ENCODE peak calls at places on chromosomes 5 and 9, in six cellular contexts. R is H7; J is SJCRH30; L is activated T-cell treated with anti-CD3 and anti-CD28 coated beads, Interleukin-2, amount 50 U/mL, for 72 hours; A is left lung; Z is GM04503. Q is an unnamed sample.

GRCh38 chr5:157025093-157025698 is 33.7 kb downstream of the HAVCR1 start:
- DNase-seq in R (no peak), J (no peak), L (peak), A (no peak), Z (no peak), Q (no peak)

GRCh38 chr9:93663877-93664548 is 87.6 kb downstream of the PHF2 start:
- DNase-seq in R (no peak), J (no peak), L (no peak), A (no peak), Z (no peak), Q (no peak)

GRCh38 chr9:135221951-135222631 is 134.6 kb downstream of the OLFM1 start:
- DNase-seq in R (peak), J (no peak), L (no peak), A (peak), Z (no peak), Q (no peak)

GRCh38 chr5:18141260-18141659 is 507.0 kb downstream of the TAF11L14 start:
- DNase-seq in R (no peak), J (peak), L (no peak), A (no peak), Z (no peak), Q (no peak)

GRCh38 chr5:135555530-135555929 is 19.8 kb upstream of the NEUROG1 start:
- DNase-seq in R (no peak), J (no peak), L (no peak), A (no peak), Z (no peak), Q (no peak)

GRCh38 chr9:131337131-131337848 is 47.8 kb downstream of the PLPP7 start:
- DNase-seq in R (no peak), J (no peak), L (no peak), A (no peak), Z (no peak), Q (no peak)

GRCh38 chr5:132273631-132274030 is 16.1 kb downstream of the PDLIM4 start:
- DNase-seq in R (no peak), J (no peak), L (no peak), A (no peak), Z (no peak), Q (no peak)

GRCh38 chr5:15450949-15451348 is 49.0 kb upstream of the FBXL7 start:
- DNase-seq in R (no peak), J (no peak), L (no peak), A (no peak), Z (no peak), Q (no peak)

GRCh38 chr9:133461975-133462374 is 2.2 kb downstream of the CACFD1 start:
- DNase-seq in R (no peak), J (no peak), L (no peak), A (no peak), Z (no peak), Q (no peak)

GRCh38 chr9:79346350-79347020 is 225.3 kb upstream of the TLE4 start:
- DNase-seq in R (no peak), J (no peak), L (no peak), A (no peak), Z (no peak), Q (no peak)

GRCh38 chr9:93062364-93062763 is 3.9 kb downstream of the SUSD3 start:
- DNase-seq in R (peak), J (peak), L (no peak), A (no peak), Z (no peak), Q (no peak)

GRCh38 chr9:107750741-107751521 is 261.4 kb upstream of the KLF4 start:
- DNase-seq in R (no peak), J (peak), L (no peak), A (peak), Z (peak), Q (no peak)

GRCh38 chr9:26945591-26945990 is 1.5 kb downstream of the PLAA start:
- DNase-seq in R (peak), J (peak), L (no peak), A (no peak), Z (no peak), Q (no peak)

GRCh38 chr5:109649371-109649770 is 40.4 kb upstream of the MAN2A1 start:
- DNase-seq in R (no peak), J (peak), L (no peak), A (no peak), Z (no peak), Q (no peak)

GRCh38 chr5:1729641-1730486 is 69.8 kb downstream of the MRPL36 start:
- DNase-seq in R (peak), J (no peak), L (no peak), A (peak), Z (no peak), Q (no peak)

GRCh38 chr5:123514615-123515355 is 2.8 kb downstream of the CSNK1G3 start:
- DNase-seq in R (no peak), J (peak), L (no peak), A (no peak), Z (no peak), Q (no peak)

GRCh38 chr5:74640450-74641013 is at the start of gene ENC1:
- DNase-seq in R (peak), J (peak), L (peak), A (peak), Z (peak), Q (no peak)

GRCh38 chr9:90773593-90773992 is 28.0 kb upstream of the SYK start:
- DNase-seq in R (peak), J (peak), L (no peak), A (no peak), Z (no peak), Q (no peak)

GRCh38 chr5:31537856-31538255 is 5.8 kb downstream of the C5orf22 start:
- DNase-seq in R (no peak), J (peak), L (no peak), A (no peak), Z (no peak), Q (no peak)

GRCh38 chr5:79829260-79829659 is 139.6 kb downstream of the CMYA5 start:
- DNase-seq in R (peak), J (peak), L (no peak), A (no peak), Z (no peak), Q (no peak)

GRCh38 chr5:149785341-149785740 is 55.2 kb downstream of the PPARGC1B start:
- DNase-seq in R (no peak), J (no peak), L (no peak), A (no peak), Z (no peak), Q (no peak)

GRCh38 chr9:135701067-135701967 is 668 bp upstream of the KCNT1 start:
- DNase-seq in R (no peak), J (peak), L (peak), A (no peak), Z (no peak), Q (no peak)

GRCh38 chr5:154165886-154166285 is 24.6 kb upstream of the GALNT10 start:
- DNase-seq in R (peak), J (peak), L (no peak), A (no peak), Z (no peak), Q (no peak)

GRCh38 chr9:86353591-86354047 is 591 bp downstream of the TUT7 start:
- DNase-seq in R (no peak), J (no peak), L (peak), A (no peak), Z (no peak), Q (no peak)

GRCh38 chr9:76333964-76334363 is 60.3 kb downstream of the RFK start:
- DNase-seq in R (no peak), J (no peak), L (no peak), A (no peak), Z (no peak), Q (no peak)

GRCh38 chr9:36135791-36136276 is 699 bp upstream of the GLIPR2 start:
- DNase-seq in R (no peak), J (no peak), L (no peak), A (no peak), Z (no peak), Q (no peak)

GRCh38 chr9:82354260-82354659 is 365.7 kb downstream of the SPATA31D1 start:
- DNase-seq in R (no peak), J (no peak), L (no peak), A (no peak), Z (peak), Q (no peak)

GRCh38 chr9:106481003-106481614 is 381.9 kb upstream of the ZNF462 start:
- DNase-seq in R (no peak), J (no peak), L (no peak), A (no peak), Z (no peak), Q (no peak)

GRCh38 chr9:109705515-109705914 is 74.5 kb upstream of the PALM2AKAP2 start:
- DNase-seq in R (peak), J (peak), L (no peak), A (no peak), Z (peak), Q (no peak)

GRCh38 chr9:6628714-6629113 is 16.8 kb downstream of the GLDC start:
- DNase-seq in R (no peak), J (no peak), L (no peak), A (no peak), Z (no peak), Q (no peak)

GRCh38 chr9:75616841-75617566 is 273.5 kb upstream of the PCSK5 start:
- DNase-seq in R (no peak), J (no peak), L (no peak), A (no peak), Z (no peak), Q (no peak)

GRCh38 chr5:68433921-68434879 is 218.6 kb downstream of the PIK3R1 start:
- DNase-seq in R (peak), J (peak), L (peak), A (peak), Z (peak), Q (no peak)

GRCh38 chr9:35962126-35962906 is 4.4 kb upstream of the OR2S2 start:
- DNase-seq in R (peak), J (peak), L (no peak), A (no peak), Z (peak), Q (no peak)

GRCh38 chr5:81241961-81242648 is 9.0 kb downstream of the CKMT2 start:
- DNase-seq in R (no peak), J (no peak), L (no peak), A (no peak), Z (no peak), Q (no peak)

GRCh38 chr9:130732131-130732530 is 38.6 kb downstream of the EXOSC2 start:
- DNase-seq in R (peak), J (peak), L (no peak), A (no peak), Z (no peak), Q (no peak)

GRCh38 chr9:87498046-87498815 is 564 bp downstream of the DAPK1 start:
- DNase-seq in R (peak), J (peak), L (peak), A (peak), Z (no peak), Q (no peak)